ENCODE peak calls at places on chromosomes 1 and 21, in five cellular contexts. One of them, this sample, is unnamed. For H3K9me3, the result is how much of the 10 kb centered on the place peaks cover.

GRCh38 chr1:232998138-232998537 is 47.7 kb downstream of the NTPCR start:
- DNase-seq in AG04450: no peak
- DNase-seq in esophagus squamous epithelium: no peak
- DNase-seq in body of pancreas: no peak
- DNase-seq in GM23248: no peak
- DNase-seq in this sample: no peak

GRCh38 chr1:51520700-51521248 is 1.7 kb upstream of the EPS15 start:
- DNase-seq in AG04450: no peak
- DNase-seq in esophagus squamous epithelium: no peak
- DNase-seq in body of pancreas: no peak
- DNase-seq in GM23248: peak
- DNase-seq in this sample: no peak

GRCh38 chr1:232538224-232538942 is 91.5 kb downstream of the SIPA1L2 start:
- DNase-seq in AG04450: no peak
- DNase-seq in esophagus squamous epithelium: no peak
- DNase-seq in body of pancreas: no peak
- DNase-seq in GM23248: peak
- DNase-seq in this sample: no peak

GRCh38 chr1:75519626-75520025 is 91.3 kb downstream of the SLC44A5 start:
- DNase-seq in AG04450: no peak
- DNase-seq in esophagus squamous epithelium: no peak
- DNase-seq in body of pancreas: no peak
- DNase-seq in GM23248: no peak
- DNase-seq in this sample: no peak

GRCh38 chr1:116203192-116203723 is 92.1 kb downstream of the MAB21L3 start:
- DNase-seq in AG04450: no peak
- DNase-seq in esophagus squamous epithelium: no peak
- DNase-seq in body of pancreas: peak
- DNase-seq in GM23248: peak
- DNase-seq in this sample: no peak

GRCh38 chr1:235929216-235929615 is 62.5 kb upstream of the LYST start:
- DNase-seq in AG04450: no peak
- DNase-seq in esophagus squamous epithelium: no peak
- DNase-seq in body of pancreas: no peak
- DNase-seq in GM23248: no peak
- DNase-seq in this sample: no peak

GRCh38 chr1:39404876-39405275 is 86.6 kb upstream of the BMP8A start:
- DNase-seq in AG04450: no peak
- DNase-seq in esophagus squamous epithelium: no peak
- DNase-seq in body of pancreas: no peak
- DNase-seq in GM23248: no peak
- DNase-seq in this sample: no peak

GRCh38 chr1:84427520-84428188 is 29.4 kb downstream of the DNASE2B start:
- DNase-seq in AG04450: no peak
- DNase-seq in esophagus squamous epithelium: no peak
- DNase-seq in body of pancreas: no peak
- DNase-seq in GM23248: peak
- DNase-seq in this sample: no peak

GRCh38 chr1:243345205-243345604 is 89.4 kb downstream of the SDCCAG8 start:
- DNase-seq in AG04450: no peak
- DNase-seq in esophagus squamous epithelium: no peak
- DNase-seq in body of pancreas: peak
- DNase-seq in GM23248: peak
- DNase-seq in this sample: no peak

GRCh38 chr1:227174136-227174535 is 144.2 kb downstream of the CDC42BPA start:
- DNase-seq in AG04450: no peak
- DNase-seq in esophagus squamous epithelium: no peak
- DNase-seq in body of pancreas: no peak
- DNase-seq in GM23248: peak
- DNase-seq in this sample: no peak

GRCh38 chr21:35057428-35057827 is 8.3 kb upstream of the RUNX1 start:
- DNase-seq in AG04450: no peak
- DNase-seq in esophagus squamous epithelium: no peak
- DNase-seq in body of pancreas: no peak
- DNase-seq in GM23248: no peak
- DNase-seq in this sample: no peak

GRCh38 chr1:32474954-32475353 is 10.1 kb downstream of the ZBTB8B start:
- DNase-seq in AG04450: no peak
- DNase-seq in esophagus squamous epithelium: no peak
- DNase-seq in body of pancreas: peak
- DNase-seq in GM23248: no peak
- DNase-seq in this sample: no peak

GRCh38 chr1:229156819-229157218 is 114.1 kb upstream of the RAB4A start:
- DNase-seq in AG04450: no peak
- DNase-seq in esophagus squamous epithelium: no peak
- DNase-seq in body of pancreas: peak
- DNase-seq in GM23248: peak
- DNase-seq in this sample: no peak

GRCh38 chr1:229159668-229160544 is 111.0 kb upstream of the RAB4A start:
- DNase-seq in AG04450: no peak
- DNase-seq in esophagus squamous epithelium: no peak
- DNase-seq in body of pancreas: no peak
- DNase-seq in GM23248: no peak
- DNase-seq in this sample: no peak

GRCh38 chr1:229153955-229154548 is 116.9 kb upstream of the RAB4A start:
- DNase-seq in AG04450: no peak
- DNase-seq in esophagus squamous epithelium: no peak
- DNase-seq in body of pancreas: no peak
- DNase-seq in GM23248: no peak
- DNase-seq in this sample: no peak

GRCh38 chr1:229158317-229159294 is 112.3 kb upstream of the RAB4A start:
- DNase-seq in AG04450: no peak
- DNase-seq in esophagus squamous epithelium: no peak
- DNase-seq in body of pancreas: no peak
- DNase-seq in GM23248: no peak
- DNase-seq in this sample: no peak

GRCh38 chr1:229155472-229155871 is 115.4 kb upstream of the RAB4A start:
- DNase-seq in AG04450: no peak
- DNase-seq in esophagus squamous epithelium: no peak
- DNase-seq in body of pancreas: no peak
- DNase-seq in GM23248: no peak
- DNase-seq in this sample: no peak
- H3K4me3 ChIP-seq in AG04450: no peak
- H3K4me3 ChIP-seq in esophagus squamous epithelium: no peak
- H3K4me3 ChIP-seq in body of pancreas: no peak
- H3K4me3 ChIP-seq in GM23248: no peak
- H3K4me3 ChIP-seq in this sample: peak

DNA sequence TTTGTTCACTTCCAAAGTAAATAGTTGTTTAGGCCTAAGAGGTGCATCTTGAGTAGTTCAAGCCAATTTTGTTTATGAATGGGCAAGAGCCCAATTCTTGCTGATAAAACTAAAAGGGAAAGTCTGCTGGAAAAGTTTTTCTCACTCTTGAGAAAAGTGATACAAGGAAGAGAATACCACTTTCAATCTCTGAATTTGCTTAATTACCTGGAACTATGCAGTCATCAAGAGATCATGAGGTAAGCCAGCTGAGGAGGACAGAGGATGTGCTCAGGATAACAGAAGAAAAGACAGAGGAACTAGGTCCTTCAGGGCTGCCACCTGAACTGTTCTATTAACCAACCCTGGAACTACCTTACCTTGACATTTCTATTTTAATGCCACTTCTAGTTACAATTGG is 42.2 kb downstream of the ILDR2 start:
- DNase-seq in AG04450: no peak
- DNase-seq in esophagus squamous epithelium: no peak
- DNase-seq in body of pancreas: no peak
- DNase-seq in GM23248: no peak
- DNase-seq in this sample: no peak
- H3K9me3 ChIP-seq in AG04450: under half
- H3K9me3 ChIP-seq in esophagus squamous epithelium: under half
- H3K9me3 ChIP-seq in body of pancreas: under half
- H3K9me3 ChIP-seq in GM23248: under half
- H3K9me3 ChIP-seq in this sample: under half

GRCh38 chr1:38004284-38005101 is 821 bp downstream of the FHL3 start:
- DNase-seq in AG04450: no peak
- DNase-seq in esophagus squamous epithelium: no peak
- DNase-seq in body of pancreas: peak
- DNase-seq in GM23248: peak
- DNase-seq in this sample: no peak

GRCh38 chr1:38006008-38006828 is 904 bp upstream of the FHL3 start:
- DNase-seq in AG04450: no peak
- DNase-seq in esophagus squamous epithelium: no peak
- DNase-seq in body of pancreas: no peak
- DNase-seq in GM23248: no peak
- DNase-seq in this sample: no peak

GRCh38 chr1:38005195-38006007 is at the start of gene FHL3:
- DNase-seq in AG04450: no peak
- DNase-seq in esophagus squamous epithelium: no peak
- DNase-seq in body of pancreas: peak
- DNase-seq in GM23248: peak
- DNase-seq in this sample: peak

GRCh38 chr1:38000529-38001453 is 4.5 kb downstream of the FHL3 start:
- DNase-seq in AG04450: peak
- DNase-seq in esophagus squamous epithelium: no peak
- DNase-seq in body of pancreas: no peak
- DNase-seq in GM23248: peak
- DNase-seq in this sample: no peak

DNA sequence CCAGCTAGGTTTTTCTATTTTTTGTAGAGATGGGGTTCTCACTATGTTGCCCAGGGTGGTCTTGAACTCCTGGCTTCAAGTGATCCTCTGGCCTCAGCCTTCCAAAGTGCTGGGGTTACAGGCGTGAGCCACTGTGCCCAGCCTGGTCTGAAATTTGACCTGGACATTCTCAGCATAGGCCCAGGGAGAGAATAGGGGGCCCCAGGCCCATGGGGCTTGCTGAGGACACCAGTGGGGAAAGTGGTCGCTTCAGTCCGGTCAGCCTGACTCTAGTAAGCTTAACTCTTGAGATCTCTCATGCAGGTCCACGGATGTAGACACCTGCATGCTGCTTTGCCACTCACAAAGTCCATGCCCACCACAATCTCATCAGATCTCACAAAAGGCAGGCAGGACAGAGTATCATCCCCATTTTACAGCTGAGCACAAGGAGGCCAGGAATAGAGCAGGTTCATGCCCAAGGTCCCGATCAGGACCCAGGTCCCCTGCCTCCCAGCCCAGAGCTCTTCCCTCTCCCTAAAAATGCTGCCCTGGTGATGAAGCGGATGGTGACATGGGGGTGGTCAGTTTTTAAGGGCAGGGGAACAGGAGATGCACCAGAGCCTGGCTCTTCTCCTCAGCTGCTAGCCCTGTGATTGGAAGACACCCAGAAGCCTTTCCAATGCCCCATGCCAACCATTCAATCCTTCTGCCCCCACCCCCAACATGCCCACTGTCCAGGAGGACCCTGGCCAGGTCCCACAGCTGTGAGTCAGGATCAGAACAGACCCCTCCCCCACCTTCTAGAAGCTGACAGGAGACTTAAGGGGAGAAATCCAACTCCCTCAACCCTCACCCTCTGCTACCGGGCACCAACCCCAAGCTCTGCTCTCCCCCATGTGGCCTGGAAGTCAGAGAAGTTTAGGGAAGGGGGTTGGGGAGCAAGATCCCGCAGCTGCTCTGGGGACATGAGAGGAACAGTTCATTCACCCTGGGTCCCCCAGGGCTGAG is 1.8 kb downstream of the FHL3 start:
- DNase-seq in AG04450: no peak
- DNase-seq in esophagus squamous epithelium: no peak
- DNase-seq in body of pancreas: peak
- DNase-seq in GM23248: peak
- DNase-seq in this sample: no peak
- H3K4me3 ChIP-seq in AG04450: peak
- H3K4me3 ChIP-seq in esophagus squamous epithelium: peak
- H3K4me3 ChIP-seq in body of pancreas: no peak
- H3K4me3 ChIP-seq in GM23248: peak
- H3K4me3 ChIP-seq in this sample: peak

GRCh38 chr1:152761609-152762213 is 3.9 kb downstream of the KPRP start:
- DNase-seq in AG04450: no peak
- DNase-seq in esophagus squamous epithelium: no peak
- DNase-seq in body of pancreas: no peak
- DNase-seq in GM23248: peak
- DNase-seq in this sample: no peak
- H3K9me3 ChIP-seq in AG04450: under half
- H3K9me3 ChIP-seq in esophagus squamous epithelium: under half
- H3K9me3 ChIP-seq in body of pancreas: under half
- H3K9me3 ChIP-seq in GM23248: under half
- H3K9me3 ChIP-seq in this sample: under half

GRCh38 chr21:25567472-25567871 is 39.8 kb downstream of the MRPL39 start:
- DNase-seq in AG04450: no peak
- DNase-seq in esophagus squamous epithelium: no peak
- DNase-seq in body of pancreas: no peak
- DNase-seq in GM23248: no peak
- DNase-seq in this sample: no peak

GRCh38 chr21:25569084-25569483 is 38.2 kb downstream of the MRPL39 start:
- DNase-seq in AG04450: no peak
- DNase-seq in esophagus squamous epithelium: no peak
- DNase-seq in body of pancreas: no peak
- DNase-seq in GM23248: no peak
- DNase-seq in this sample: no peak

GRCh38 chr21:25569711-25570110 is 37.6 kb downstream of the MRPL39 start:
- DNase-seq in AG04450: no peak
- DNase-seq in esophagus squamous epithelium: no peak
- DNase-seq in body of pancreas: no peak
- DNase-seq in GM23248: no peak
- DNase-seq in this sample: no peak

GRCh38 chr21:25566645-25567044 is 40.6 kb downstream of the MRPL39 start:
- DNase-seq in AG04450: no peak
- DNase-seq in esophagus squamous epithelium: no peak
- DNase-seq in body of pancreas: no peak
- DNase-seq in GM23248: no peak
- DNase-seq in this sample: no peak

DNA sequence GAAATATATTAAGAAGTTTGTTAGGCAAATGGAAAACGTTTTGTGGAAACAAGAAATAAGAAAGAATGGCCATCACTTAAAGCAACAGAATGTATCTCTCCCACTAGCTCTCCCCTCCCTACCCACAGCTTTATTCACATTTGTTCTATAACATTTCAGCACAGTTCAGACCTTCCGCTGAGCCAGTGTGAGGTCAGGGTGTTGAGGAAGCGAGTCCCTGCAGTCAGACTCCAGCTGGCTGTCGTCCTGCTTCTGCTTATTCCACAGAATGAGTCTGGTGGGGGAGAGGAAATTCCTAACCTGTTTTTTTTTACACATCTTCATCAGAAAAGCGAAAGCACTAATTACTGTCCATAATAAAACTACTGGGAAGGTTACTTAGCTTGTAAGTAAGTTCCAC is 39.1 kb downstream of the MRPL39 start:
- DNase-seq in AG04450: peak
- DNase-seq in esophagus squamous epithelium: no peak
- DNase-seq in body of pancreas: peak
- DNase-seq in GM23248: no peak
- DNase-seq in this sample: peak
- H3K4me3 ChIP-seq in AG04450: peak
- H3K4me3 ChIP-seq in esophagus squamous epithelium: no peak
- H3K4me3 ChIP-seq in body of pancreas: no peak
- H3K4me3 ChIP-seq in GM23248: no peak
- H3K4me3 ChIP-seq in this sample: no peak

DNA sequence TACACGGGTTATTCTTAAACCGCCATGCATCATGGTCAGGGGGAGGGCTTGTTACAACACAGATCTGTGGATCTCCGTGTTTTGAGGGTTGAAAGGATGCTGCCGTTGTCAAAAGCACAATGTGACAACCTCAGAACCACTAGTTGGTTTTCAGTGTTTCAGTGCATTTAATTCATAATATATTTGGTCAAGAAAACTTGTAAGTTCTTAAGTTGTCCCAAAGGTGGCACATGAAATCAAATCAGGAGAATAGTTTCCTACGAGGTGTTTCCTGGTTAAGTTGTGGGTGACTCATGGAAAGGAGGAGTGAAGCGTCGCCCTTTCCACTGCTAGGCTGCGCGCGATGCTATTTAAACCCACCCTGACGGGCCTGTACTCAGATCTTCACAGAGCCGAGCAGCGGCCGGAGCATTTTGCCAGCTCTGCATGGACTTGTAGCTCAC is 1531.5 kb upstream of the TPTE start:
- DNase-seq in AG04450: no peak
- DNase-seq in esophagus squamous epithelium: no peak
- DNase-seq in body of pancreas: no peak
- DNase-seq in GM23248: no peak
- DNase-seq in this sample: no peak
- H3K9me3 ChIP-seq in AG04450: under half
- H3K9me3 ChIP-seq in esophagus squamous epithelium: under half
- H3K9me3 ChIP-seq in body of pancreas: under half
- H3K9me3 ChIP-seq in GM23248: under half
- H3K9me3 ChIP-seq in this sample: under half

This sample was measured in CD8-positive, alpha-beta memory T cell.